ENCODE peak calls at places on chromosomes 1 and 21, in seven cellular contexts. B is H9, W is neuronal stem cell, L is mesendoderm, C is IMR-90, Z is hepatocyte, G is mammary epithelial cell. J is an unnamed sample.
A peak's percentile ranks its signal among the peaks of the same experiment; 100 is the strongest.

GRCh38 chr1:98702976-98703375 is 41.5 kb downstream of the SNX7 start:
- DNase-seq in B (no peak), W (no peak), L (no peak), C (peak; percentile 70), Z (no peak), G (peak; percentile 41), J (no peak)

GRCh38 chr1:169327875-169328274 is 39.7 kb downstream of the NME7 start:
- DNase-seq in B (no peak), W (no peak), L (no peak), C (no peak), Z (no peak), G (no peak), J (no peak)

GRCh38 chr1:81071072-81071858 is 729.5 kb upstream of the ADGRL2 start:
- DNase-seq in B (no peak), W (no peak), L (no peak), C (no peak), Z (no peak), G (no peak), J (no peak)

GRCh38 chr1:9822897-9823692 is 670 bp downstream of the CLSTN1 start:
- DNase-seq in B (no peak), W (no peak), L (peak; percentile 31), C (peak; percentile 15), Z (no peak), G (no peak), J (no peak)

GRCh38 chr1:153805042-153805745 is 30.0 kb downstream of the SLC27A3 start:
- DNase-seq in B (no peak), W (no peak), L (no peak), C (peak; percentile 92), Z (no peak), G (peak; percentile 93), J (peak; percentile 45)

GRCh38 chr1:21344750-21345443 is 54.6 kb upstream of the ECE1 start:
- DNase-seq in B (no peak), W (no peak), L (no peak), C (no peak), Z (no peak), G (peak; percentile 12), J (no peak)

GRCh38 chr1:110221119-110221518 is 11.0 kb downstream of the KCNC4 start:
- DNase-seq in B (no peak), W (no peak), L (no peak), C (no peak), Z (no peak), G (no peak), J (no peak)

GRCh38 chr21:29250642-29251041 is 48.1 kb upstream of the BACH1 start:
- DNase-seq in B (no peak), W (no peak), L (no peak), C (no peak), Z (no peak), G (no peak), J (no peak)

GRCh38 chr1:183533617-183534174 is 56.6 kb downstream of the NCF2 start:
- DNase-seq in B (no peak), W (no peak), L (no peak), C (no peak), Z (no peak), G (no peak), J (no peak)

GRCh38 chr1:55057956-55058298 is 18.6 kb downstream of the PCSK9 start:
- DNase-seq in B (no peak), W (no peak), L (no peak), C (no peak), Z (no peak), G (no peak), J (no peak)

GRCh38 chr1:37793773-37794371 is at the start of gene MANEAL:
- DNase-seq in B (peak; percentile 56), W (peak; percentile 51), L (peak; percentile 59), C (peak; percentile 54), Z (peak; percentile 79), G (peak; percentile 42), J (peak; percentile 76)

GRCh38 chr21:35895598-35895997 is 164.7 kb downstream of the SETD4 start:
- DNase-seq in B (no peak), W (no peak), L (no peak), C (no peak), Z (no peak), G (no peak), J (no peak)
- H3K4me2 ChIP-seq in B (no peak overlapping the region), W (no peak overlapping the region), L (no peak overlapping the region), C (no peak overlapping the region), Z (no peak overlapping the region), G (no peak overlapping the region), J (peak overlapping the region; percentile 10)

DNA sequence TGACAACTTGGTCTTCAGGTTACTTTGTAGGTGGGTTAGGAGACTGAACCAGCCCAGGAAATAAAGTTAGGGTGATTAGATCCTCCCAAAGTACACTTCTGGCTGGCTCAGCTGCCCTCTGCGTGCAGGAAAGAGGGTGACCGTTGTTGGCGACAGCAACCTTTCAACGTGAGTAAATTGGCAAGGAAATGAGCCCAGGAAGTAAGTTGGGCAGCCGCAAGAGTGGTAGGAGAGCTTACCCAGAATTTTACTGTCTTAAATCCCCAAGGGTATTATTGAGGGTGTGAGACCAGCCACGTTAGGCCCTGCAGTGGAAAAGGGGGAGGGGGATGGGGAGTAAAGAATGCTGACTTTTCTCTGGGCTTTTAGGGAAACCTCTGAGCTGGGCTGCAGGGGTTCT is 1.6 kb downstream of the TENT5C start:
- DNase-seq in B (no peak), W (peak; percentile 32), L (peak; percentile 74), C (no peak), Z (no peak), G (peak; percentile 9), J (no peak)
- H3K4me2 ChIP-seq in B (peak overlapping the region; percentile 93), W (no peak overlapping the region), L (no peak overlapping the region), C (peak overlapping the region; percentile 86), Z (peak overlapping the region; percentile 95), G (peak overlapping the region; percentile 94), J (peak overlapping the region; percentile 5)

GRCh38 chr1:201377611-201378092 is at the start of gene TNNT2:
- DNase-seq in B (no peak), W (no peak), L (peak; percentile 47), C (peak; percentile 28), Z (peak; percentile 53), G (no peak), J (no peak)
- H3K4me2 ChIP-seq in B (peak within 1 kb of the TSS; percentile 38), W (peak within 1 kb of the TSS; percentile 52), L (no peak within 1 kb of the TSS), C (no peak within 1 kb of the TSS), Z (peak within 1 kb of the TSS; percentile 48), G (no peak within 1 kb of the TSS), J (peak within 1 kb of the TSS; percentile 42)

GRCh38 chr1:232628335-232629214 is 1.4 kb downstream of the SIPA1L2 start:
- DNase-seq in B (no peak), W (no peak), L (no peak), C (peak; percentile 52), Z (peak; percentile 44), G (peak; percentile 26), J (no peak)
- H3K4me2 ChIP-seq in B (peak overlapping the region; percentile 76), W (peak overlapping the region; percentile 72), L (peak overlapping the region; percentile 76), C (peak overlapping the region; percentile 72), Z (peak overlapping the region; percentile 77), G (peak overlapping the region; percentile 96), J (peak overlapping the region; percentile 84)

J was measured in trophoblast cell.